ENCODE peak calls at places on chromosomes 3 and 15, in four cellular contexts. E, W, X and D are unnamed samples.
A peak's percentile ranks its signal among the peaks of the same experiment; 100 is the strongest.

GRCh38 chr15:79853492-79854328 is 43.1 kb downstream of the MTHFS start:
- DNase-seq in E (peak; percentile 48), W (no peak), X (peak; percentile 65), D (peak; percentile 67)

GRCh38 chr15:98760112-98760826 is 111.9 kb downstream of the IGF1R start:
- DNase-seq in E (no peak), W (no peak), X (no peak), D (no peak)

GRCh38 chr15:48680841-48681240 is 35.3 kb upstream of the FBN1 start:
- DNase-seq in E (no peak), W (no peak), X (no peak), D (no peak)

GRCh38 chr15:57591237-57591821 is 375 bp upstream of the MYZAP start:
- DNase-seq in E (no peak), W (no peak), X (no peak), D (no peak)

GRCh38 chr3:31755911-31756658 is 223.4 kb downstream of the STT3B start:
- DNase-seq in E (no peak), W (no peak), X (no peak), D (no peak)

GRCh38 chr3:120057029-120057428 is 37.2 kb downstream of the GSK3B start:
- DNase-seq in E (no peak), W (no peak), X (no peak), D (no peak)

GRCh38 chr15:62378772-62379171 is 213.7 kb upstream of the C2CD4B start:
- DNase-seq in E (no peak), W (no peak), X (no peak), D (no peak)

GRCh38 chr15:36365963-36366362 is 213.5 kb upstream of the CDIN1 start:
- DNase-seq in E (no peak), W (no peak), X (no peak), D (no peak)

GRCh38 chr15:69990566-69991391 is 106.9 kb downstream of the TLE3 start:
- DNase-seq in E (peak; percentile 32), W (no peak), X (no peak), D (no peak)

GRCh38 chr3:89049119-89049518 is 58.3 kb upstream of the EPHA3 start:
- DNase-seq in E (no peak), W (no peak), X (no peak), D (no peak)

GRCh38 chr15:83207622-83208356 is at the start of gene HDGFL3:
- DNase-seq in E (no peak), W (no peak), X (peak; percentile 60), D (peak; percentile 87)

GRCh38 chr3:52185837-52186236 is 12.1 kb upstream of the ALAS1 start:
- DNase-seq in E (no peak), W (no peak), X (no peak), D (no peak)

GRCh38 chr3:192830279-192831110 is 87.2 kb downstream of the MB21D2 start:
- DNase-seq in E (peak; percentile 8), W (no peak), X (no peak), D (no peak)

GRCh38 chr15:25897658-25898057 is 34.5 kb upstream of the ATP10A start:
- DNase-seq in E (no peak), W (no peak), X (no peak), D (no peak)

GRCh38 chr15:51322622-51323296 is 15.6 kb downstream of the CYP19A1 start:
- DNase-seq in E (no peak), W (no peak), X (no peak), D (no peak)

GRCh38 chr3:182732232-182733015 is 60.9 kb upstream of the ATP11B start:
- DNase-seq in E (no peak), W (no peak), X (no peak), D (no peak)

GRCh38 chr3:188974856-188975611 is 196.7 kb upstream of the TPRG1 start:
- DNase-seq in E (no peak), W (no peak), X (no peak), D (no peak)

GRCh38 chr3:17040322-17040721 is 155.6 kb downstream of the PLCL2 start:
- DNase-seq in E (no peak), W (no peak), X (no peak), D (no peak)

GRCh38 chr3:127688022-127688415 is 15.3 kb downstream of the ABTB1 start:
- DNase-seq in E (no peak), W (no peak), X (no peak), D (no peak)

GRCh38 chr3:6861989-6862879 is 1.3 kb downstream of the GRM7 start:
- DNase-seq in E (no peak), W (no peak), X (no peak), D (peak; percentile 53)

GRCh38 chr3:132554437-132554836 is 42.6 kb upstream of the ACKR4 start:
- DNase-seq in E (no peak), W (no peak), X (no peak), D (no peak)

GRCh38 chr15:70196314-70197291 is 98.9 kb upstream of the TLE3 start:
- DNase-seq in E (no peak), W (peak; percentile 20), X (no peak), D (peak; percentile 88)